ENCODE peak calls at places on chromosomes 11 and 22, in eight cellular contexts. T is mucosa of descending colon, A is left ventricle myocardium inferior, S is transverse colon, P is tibial nerve, D is brain microvascular endothelial cell, I is IMR-90, L is A549. F is an unnamed sample.
A peak's percentile ranks its signal among the peaks of the same experiment; 100 is the strongest.

GRCh38 chr11:35163707-35164496 is 24.9 kb downstream of the CD44 start:
- DNase-seq in L (no peak), A (no peak), I (peak; percentile 31), D (peak; percentile 22), S (no peak), T (peak; percentile 51), P (no peak), F (no peak)

GRCh38 chr22:47618180-47618579 is 855.7 kb downstream of the TBC1D22A start:
- DNase-seq in S (no peak), D (no peak), L (no peak), I (no peak), P (no peak), T (no peak), A (no peak), F (no peak)

GRCh38 chr11:46246514-46246913 is 30.9 kb upstream of the CREB3L1 start:
- DNase-seq in S (no peak), A (no peak), D (no peak), T (no peak), P (no peak), I (peak; percentile 47), L (no peak), F (peak; percentile 67)

GRCh38 chr11:18769802-18770456 is 21.7 kb downstream of the PTPN5 start:
- DNase-seq in D (no peak), A (no peak), T (peak; percentile 31), P (no peak), S (peak; percentile 52), I (no peak), L (no peak), F (no peak)

GRCh38 chr22:45612940-45613339 is 58.7 kb upstream of the ATXN10 start:
- DNase-seq in L (no peak), I (no peak), A (no peak), S (no peak), T (no peak), D (peak; percentile 25), P (no peak), F (no peak)

GRCh38 chr11:65559951-65560537 is 1.9 kb upstream of the LTBP3 start:
- DNase-seq in I (peak; percentile 53), L (peak; percentile 89), T (no peak), A (no peak), D (peak; percentile 46), P (no peak), S (peak; percentile 64), F (peak; percentile 62)

GRCh38 chr11:11531127-11531526 is 90.7 kb downstream of the GALNT18 start:
- DNase-seq in T (no peak), L (no peak), I (no peak), A (no peak), D (no peak), P (no peak), S (no peak), F (no peak)

GRCh38 chr11:106062592-106062949 is 14.6 kb downstream of the KBTBD3 start:
- DNase-seq in D (no peak), T (no peak), P (no peak), S (no peak), L (no peak), A (no peak), I (no peak), F (no peak)

GRCh38 chr11:116725434-116726221 is 47.2 kb downstream of the BUD13 start:
- DNase-seq in L (no peak), P (no peak), S (no peak), A (no peak), T (no peak), I (peak; percentile 44), D (peak; percentile 53), F (peak; percentile 52)

GRCh38 chr11:8906629-8907028 is 4.4 kb upstream of the AKIP1 start:
- DNase-seq in S (no peak), T (no peak), I (peak; percentile 84), D (peak; percentile 14), L (peak; percentile 65), A (no peak), P (no peak), F (peak; percentile 80)

GRCh38 chr11:130423541-130424155 is 4.8 kb downstream of the ADAMTS8 start:
- DNase-seq in T (no peak), I (no peak), A (no peak), D (no peak), S (no peak), L (no peak), P (no peak), F (no peak)

GRCh38 chr22:48075604-48076400 is 1313.4 kb downstream of the TBC1D22A start:
- DNase-seq in D (no peak), S (no peak), P (no peak), T (no peak), A (no peak), I (no peak), L (no peak), F (no peak)

DNA sequence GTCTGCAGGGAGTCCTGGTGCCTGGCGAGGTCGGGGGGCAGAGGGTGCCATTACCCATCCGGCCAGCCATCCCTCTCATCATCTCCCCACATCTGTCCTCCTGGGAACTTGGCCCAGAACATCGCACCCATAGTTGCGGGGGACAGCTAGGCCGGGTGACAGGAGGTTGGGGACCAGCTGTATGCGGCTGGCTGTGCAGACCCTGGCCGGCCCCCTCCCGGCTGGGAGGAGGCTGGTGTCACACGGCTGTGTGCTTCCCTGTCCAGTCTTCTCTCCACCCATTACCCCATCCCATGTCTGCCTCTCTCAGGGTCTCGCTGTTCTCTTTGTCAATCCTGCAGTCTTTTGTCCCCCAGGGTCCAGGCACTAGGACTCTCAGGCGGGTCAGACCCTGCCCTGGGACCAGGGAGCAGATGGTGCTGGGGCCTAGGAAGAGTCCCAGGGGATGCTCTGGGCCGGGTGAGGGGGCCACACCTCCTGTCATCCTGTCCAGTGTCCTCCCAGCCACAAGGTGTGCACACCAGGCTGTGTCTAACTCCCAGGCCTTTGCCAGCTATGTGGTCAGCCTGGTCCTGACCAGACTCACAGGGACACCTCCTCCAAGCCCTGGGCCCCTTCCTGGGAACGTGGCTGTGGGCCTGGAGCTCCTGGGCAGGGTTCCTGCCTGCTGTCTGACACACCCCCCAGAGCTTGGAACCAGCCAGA is 6.4 kb upstream of the TBX1 start:
- DNase-seq in T (no peak), D (no peak), L (no peak), P (no peak), A (no peak), I (no peak), S (no peak), F (no peak)
- H3K4me3 ChIP-seq in T (no peak overlapping the region), D (no peak overlapping the region), L (no peak overlapping the region), P (no peak overlapping the region), A (no peak overlapping the region), I (no peak overlapping the region), S (no peak overlapping the region), F (no peak overlapping the region)

GRCh38 chr11:95508219-95508880 is 277.3 kb upstream of the SESN3 start:
- DNase-seq in S (no peak), L (no peak), D (peak; percentile 65), I (no peak), P (peak; percentile 30), T (no peak), A (no peak), F (no peak)

GRCh38 chr11:95506777-95507176 is 275.8 kb upstream of the SESN3 start:
- DNase-seq in D (no peak), P (no peak), S (no peak), I (no peak), A (no peak), T (no peak), L (no peak), F (peak; percentile 53)

GRCh38 chr11:95505927-95506426 is 275.0 kb upstream of the SESN3 start:
- DNase-seq in T (no peak), A (no peak), S (no peak), I (peak; percentile 52), P (no peak), L (no peak), D (peak; percentile 85), F (no peak)

GRCh38 chr11:95512177-95512576 is 277.4 kb downstream of the FAM76B start:
- DNase-seq in S (peak; percentile 8), I (peak; percentile 69), D (peak; percentile 61), L (no peak), T (no peak), A (no peak), P (no peak), F (peak; percentile 91)

DNA sequence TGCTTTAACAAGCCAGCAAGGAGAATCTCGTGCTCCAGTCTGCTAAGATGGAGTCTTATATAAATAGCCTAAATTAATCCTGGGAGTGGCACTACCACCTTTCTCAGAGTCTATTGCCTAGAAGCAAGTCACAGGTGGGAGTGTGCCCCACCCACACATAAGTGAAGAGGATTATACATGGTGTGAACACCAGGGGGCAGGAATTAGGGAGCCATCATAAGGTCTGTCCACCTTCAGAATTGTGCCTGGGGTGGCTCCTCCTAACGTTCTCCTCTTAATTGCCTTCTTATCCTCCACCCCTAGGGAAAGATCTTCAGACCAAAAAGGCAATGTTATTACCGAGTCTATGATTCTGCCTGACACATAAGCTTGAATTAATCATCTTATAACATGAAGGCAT is 276.8 kb upstream of the SESN3 start:
- DNase-seq in S (no peak), I (no peak), A (no peak), L (no peak), T (no peak), D (no peak), P (no peak), F (no peak)
- TF ChIP-seq CTCF in S (no peak), I (no peak), A (peak; percentile 19), L (no peak), T (no peak), D (peak; percentile 24), P (no peak), F (no peak)

DNA sequence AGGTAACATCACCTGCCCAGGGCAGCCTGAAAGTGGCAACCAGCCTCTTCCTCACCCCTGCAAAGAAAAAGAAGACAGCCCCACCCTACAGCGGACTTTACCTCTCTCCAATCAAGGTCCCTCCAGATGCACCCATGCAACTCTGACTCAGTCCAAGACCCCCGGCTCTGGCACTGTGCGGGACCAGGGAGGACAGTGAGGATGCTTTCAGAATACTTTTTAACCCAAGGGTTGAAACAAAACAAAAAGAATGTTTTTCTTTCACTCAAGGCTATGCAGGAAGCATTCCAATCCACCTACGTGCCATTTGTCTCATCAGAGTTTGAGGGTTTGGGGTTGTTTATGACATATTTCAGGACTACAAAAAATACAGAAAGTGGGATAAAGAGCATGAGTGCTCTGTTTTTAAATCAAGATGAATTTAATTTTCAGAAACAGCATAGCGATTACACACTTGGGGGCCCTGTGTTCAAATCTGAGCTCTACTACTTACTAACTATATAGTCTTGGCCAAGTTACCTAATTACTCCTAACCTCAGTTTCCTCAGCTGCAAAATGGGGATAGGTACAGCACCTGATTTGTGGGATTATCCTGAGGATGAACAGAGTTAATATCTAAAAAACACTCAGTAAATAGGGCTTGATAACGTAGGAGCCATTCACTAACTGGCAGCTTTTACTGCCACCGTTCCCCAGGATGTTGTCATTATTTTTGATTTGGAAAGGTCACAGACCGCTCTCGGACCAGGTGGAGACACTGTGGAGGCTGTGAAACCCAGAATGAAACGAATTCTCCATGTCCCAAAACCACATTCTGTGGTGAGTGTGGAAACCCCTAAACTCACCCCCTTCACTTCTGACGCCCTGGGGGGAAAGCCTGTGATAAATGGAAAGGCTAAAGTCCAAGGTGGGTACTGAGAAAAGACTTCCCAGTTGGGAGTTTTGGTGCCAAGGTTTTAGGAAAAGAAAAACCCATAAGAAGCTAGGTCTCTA is 5.6 kb downstream of the PLAAT3 start:
- DNase-seq in A (no peak), P (no peak), D (peak; percentile 83), L (no peak), S (no peak), I (peak; percentile 66), T (no peak), F (peak; percentile 52)
- H3K4me3 ChIP-seq in A (no peak overlapping the region), P (peak overlapping the region; percentile 69), D (no peak overlapping the region), L (no peak overlapping the region), S (no peak overlapping the region), I (no peak overlapping the region), T (no peak overlapping the region), F (no peak overlapping the region)

DNA sequence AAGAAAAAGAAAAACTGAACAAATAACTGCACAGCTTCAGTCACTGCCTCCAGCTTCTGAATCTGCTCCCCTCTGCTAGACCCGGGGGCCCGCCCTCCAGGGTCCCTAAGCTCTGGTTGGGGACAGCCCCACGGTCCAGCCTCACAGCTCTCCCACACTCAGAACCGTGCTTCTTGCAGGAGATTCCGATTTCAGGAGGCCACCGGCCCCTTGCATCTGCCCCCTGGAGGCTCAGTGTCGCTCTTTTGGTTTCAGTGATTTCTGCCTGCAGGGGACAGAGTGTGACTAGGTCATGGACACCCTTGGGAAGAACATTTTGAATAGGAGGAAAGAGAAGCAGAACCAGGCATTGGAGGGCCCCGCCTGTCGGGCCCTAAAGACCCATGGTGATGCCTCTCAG is 23.1 kb upstream of the RPS3 start:
- DNase-seq in A (no peak), P (no peak), T (no peak), I (no peak), S (no peak), L (no peak), D (no peak), F (no peak)
- TF ChIP-seq CTCF in A (no peak), P (no peak), T (no peak), I (peak; percentile 2), S (no peak), L (no peak), D (peak; percentile 53), F (no peak)